ENCODE peak calls at places on chromosomes 4 and X, in nine cellular contexts. Z is bronchial epithelial cell; N is non-pigmented ciliary epithelial cell; O is right lobe of liver; G is CD4-positive, alpha-beta memory T cell; P is dermis blood vessel endothelial cell; F is HTR-8/SVneo; B is ovary; K is AG08396. C is an unnamed sample.

GRCh38 chrX:7028246-7028645 is 119.3 kb upstream of the STS start:
- DNase-seq in Z (peak), N (no peak), O (no peak), G (no peak), P (no peak), F (no peak), B (no peak), K (peak), C (no peak)

GRCh38 chr4:16574981-16575380 is 323.5 kb downstream of the LDB2 start:
- DNase-seq in Z (no peak), N (no peak), O (no peak), G (no peak), P (no peak), F (no peak), B (no peak), K (no peak), C (no peak)

GRCh38 chrX:68112321-68112720 is 321.0 kb downstream of the OPHN1 start:
- DNase-seq in Z (no peak), N (no peak), O (no peak), G (no peak), P (peak), F (no peak), B (no peak), K (no peak), C (peak)

GRCh38 chr4:165368114-165368513 is 10.7 kb upstream of the CPE start:
- DNase-seq in Z (no peak), N (no peak), O (no peak), G (no peak), P (no peak), F (no peak), B (no peak), K (no peak), C (no peak)

GRCh38 chrX:133923113-133923512 is 62.3 kb downstream of the GPC3 start:
- DNase-seq in Z (no peak), N (no peak), O (no peak), G (peak), P (no peak), F (no peak), B (no peak), K (no peak), C (peak)

GRCh38 chrX:9865804-9866471 is 79.7 kb downstream of the SHROOM2 start:
- DNase-seq in Z (peak), N (no peak), O (no peak), G (no peak), P (peak), F (peak), B (no peak), K (no peak), C (peak)

GRCh38 chr4:88159137-88159725 is 792 bp upstream of the ABCG2 start:
- DNase-seq in Z (no peak), N (no peak), O (no peak), G (no peak), P (peak), F (peak), B (no peak), K (peak), C (no peak)

GRCh38 chr4:157128395-157128794 is 52.4 kb downstream of the GLRB start:
- DNase-seq in Z (peak), N (no peak), O (no peak), G (no peak), P (peak), F (peak), B (no peak), K (peak), C (peak)

GRCh38 chrX:109740076-109740809 is 7.2 kb upstream of the ACSL4 start:
- DNase-seq in Z (peak), N (no peak), O (peak), G (no peak), P (no peak), F (no peak), B (peak), K (peak), C (peak)

GRCh38 chrX:153662266-153662665 is 11.3 kb downstream of the PNCK start:
- DNase-seq in Z (peak), N (no peak), O (peak), G (peak), P (peak), F (no peak), B (no peak), K (no peak), C (peak)

GRCh38 chr4:69718376-69719293 is 41.8 kb downstream of the SULT1B1 start:
- DNase-seq in Z (peak), N (no peak), O (no peak), G (no peak), P (peak), F (no peak), B (no peak), K (no peak), C (peak)

GRCh38 chrX:13110427-13111324 is 66.3 kb upstream of the FAM9C start:
- DNase-seq in Z (peak), N (peak), O (no peak), G (no peak), P (peak), F (peak), B (peak), K (peak), C (peak)

GRCh38 chr4:112287258-112287873 is 1.7 kb upstream of the TIFA start:
- DNase-seq in Z (no peak), N (no peak), O (no peak), G (peak), P (no peak), F (no peak), B (no peak), K (no peak), C (no peak)

GRCh38 chr4:153651041-153651960 is 32.8 kb upstream of the TLR2 start:
- DNase-seq in Z (peak), N (no peak), O (no peak), G (peak), P (peak), F (no peak), B (no peak), K (no peak), C (no peak)

GRCh38 chr4:157270108-157270507 is 49.6 kb downstream of the GRIA2 start:
- DNase-seq in Z (no peak), N (no peak), O (no peak), G (no peak), P (no peak), F (no peak), B (no peak), K (no peak), C (no peak)

GRCh38 chr4:62460329-62460728 is 1260.2 kb downstream of the ADGRL3 start:
- DNase-seq in Z (no peak), N (no peak), O (no peak), G (no peak), P (no peak), F (no peak), B (no peak), K (no peak), C (no peak)

GRCh38 chr4:101780284-101780683 is 10.2 kb upstream of the BANK1 start:
- DNase-seq in Z (no peak), N (no peak), O (no peak), G (no peak), P (no peak), F (no peak), B (no peak), K (no peak), C (no peak)

GRCh38 chrX:47878198-47878597 is 41.5 kb downstream of the ZNF81 start:
- DNase-seq in Z (no peak), N (no peak), O (no peak), G (no peak), P (no peak), F (no peak), B (no peak), K (no peak), C (no peak)

GRCh38 chr4:105976913-105977312 is 81.6 kb downstream of the NPNT start:
- DNase-seq in Z (no peak), N (no peak), O (no peak), G (no peak), P (no peak), F (no peak), B (no peak), K (no peak), C (no peak)

C was measured in fibroblast of pulmonary artery.